ENCODE peak calls at places on chromosome 21, in four cellular contexts. One of them, this sample, is unnamed.

GRCh38 chr21:37226356-37226920 is 40.7 kb downstream of the VPS26C start:
- DNase-seq in CD4-positive, CD25-positive, alpha-beta regulatory T cell: no peak
- DNase-seq in cardiac fibroblast: no peak
- DNase-seq in activated T-cell treated with anti-CD3 and anti-CD28 coated beads, Interleukin-2, amount 50 U/mL, for 72 hours: no peak
- DNase-seq in this sample: no peak

GRCh38 chr21:38819719-38820147 is 14.0 kb downstream of the ETS2 start:
- DNase-seq in cardiac fibroblast: no peak
- DNase-seq in CD4-positive, CD25-positive, alpha-beta regulatory T cell: no peak
- DNase-seq in activated T-cell treated with anti-CD3 and anti-CD28 coated beads, Interleukin-2, amount 50 U/mL, for 72 hours: no peak
- DNase-seq in this sample: no peak

GRCh38 chr21:25970254-25970930 is 200.2 kb downstream of the APP start:
- DNase-seq in CD4-positive, CD25-positive, alpha-beta regulatory T cell: no peak
- DNase-seq in cardiac fibroblast: peak; percentile 44
- DNase-seq in activated T-cell treated with anti-CD3 and anti-CD28 coated beads, Interleukin-2, amount 50 U/mL, for 72 hours: no peak
- DNase-seq in this sample: no peak

GRCh38 chr21:17903029-17903806 is 84.1 kb upstream of the C21orf91 start:
- DNase-seq in activated T-cell treated with anti-CD3 and anti-CD28 coated beads, Interleukin-2, amount 50 U/mL, for 72 hours: no peak
- DNase-seq in cardiac fibroblast: peak; percentile 67
- DNase-seq in CD4-positive, CD25-positive, alpha-beta regulatory T cell: peak; percentile 59
- DNase-seq in this sample: peak; percentile 20

GRCh38 chr21:20292280-20292679 is 705.9 kb upstream of the NCAM2 start:
- DNase-seq in cardiac fibroblast: no peak
- DNase-seq in CD4-positive, CD25-positive, alpha-beta regulatory T cell: no peak
- DNase-seq in activated T-cell treated with anti-CD3 and anti-CD28 coated beads, Interleukin-2, amount 50 U/mL, for 72 hours: no peak
- DNase-seq in this sample: no peak

GRCh38 chr21:34642211-34643075 is 26.4 kb upstream of the CLIC6 start:
- DNase-seq in cardiac fibroblast: peak; percentile 33
- DNase-seq in CD4-positive, CD25-positive, alpha-beta regulatory T cell: no peak
- DNase-seq in activated T-cell treated with anti-CD3 and anti-CD28 coated beads, Interleukin-2, amount 50 U/mL, for 72 hours: no peak
- DNase-seq in this sample: no peak

GRCh38 chr21:35578831-35579470 is 481.4 kb downstream of the SETD4 start:
- DNase-seq in activated T-cell treated with anti-CD3 and anti-CD28 coated beads, Interleukin-2, amount 50 U/mL, for 72 hours: peak; percentile 24
- DNase-seq in cardiac fibroblast: peak; percentile 26
- DNase-seq in CD4-positive, CD25-positive, alpha-beta regulatory T cell: no peak
- DNase-seq in this sample: no peak

GRCh38 chr21:42081931-42082381 is 10.8 kb downstream of the UMODL1 start:
- DNase-seq in cardiac fibroblast: no peak
- DNase-seq in CD4-positive, CD25-positive, alpha-beta regulatory T cell: no peak
- DNase-seq in activated T-cell treated with anti-CD3 and anti-CD28 coated beads, Interleukin-2, amount 50 U/mL, for 72 hours: no peak
- DNase-seq in this sample: no peak